ENCODE peak calls at places on chromosome X, in five cellular contexts. One of them, this sample, is unnamed.

GRCh38 chrX:108735680-108736508 is 469 bp downstream of the IRS4 start:
- DNase-seq in neural crest cell: no peak
- DNase-seq in fibroblast of mammary gland: no peak
- DNase-seq in GM23338: no peak
- DNase-seq in lower lobe of right lung: no peak
- DNase-seq in this sample: peak; percentile 69

GRCh38 chrX:23861215-23861896 is 46.4 kb downstream of the APOO start:
- DNase-seq in GM23338: no peak
- DNase-seq in lower lobe of right lung: no peak
- DNase-seq in fibroblast of mammary gland: no peak
- DNase-seq in neural crest cell: no peak
- DNase-seq in this sample: no peak

GRCh38 chrX:150192846-150193245 is 170.3 kb upstream of the MAMLD1 start:
- DNase-seq in GM23338: no peak
- DNase-seq in fibroblast of mammary gland: peak; percentile 63
- DNase-seq in lower lobe of right lung: no peak
- DNase-seq in neural crest cell: no peak
- DNase-seq in this sample: no peak

GRCh38 chrX:71609095-71609750 is 9.1 kb downstream of the CXCR3 start:
- DNase-seq in neural crest cell: no peak
- DNase-seq in lower lobe of right lung: no peak
- DNase-seq in fibroblast of mammary gland: no peak
- DNase-seq in GM23338: no peak
- DNase-seq in this sample: no peak

GRCh38 chrX:130060122-130061069 is 49.9 kb downstream of the ELF4 start:
- DNase-seq in fibroblast of mammary gland: peak; percentile 48
- DNase-seq in lower lobe of right lung: peak; percentile 86
- DNase-seq in GM23338: peak; percentile 64
- DNase-seq in neural crest cell: peak; percentile 87
- DNase-seq in this sample: no peak

GRCh38 chrX:147803948-147804347 is 107.8 kb upstream of the FMR1 start:
- DNase-seq in GM23338: peak; percentile 50
- DNase-seq in lower lobe of right lung: no peak
- DNase-seq in neural crest cell: no peak
- DNase-seq in fibroblast of mammary gland: peak; percentile 2
- DNase-seq in this sample: no peak

GRCh38 chrX:50211510-50211909 is 6.9 kb downstream of the CCNB3 start:
- DNase-seq in neural crest cell: no peak
- DNase-seq in GM23338: peak; percentile 66
- DNase-seq in fibroblast of mammary gland: peak; percentile 37
- DNase-seq in lower lobe of right lung: no peak
- DNase-seq in this sample: no peak

GRCh38 chrX:313546-313945 is 5.0 kb downstream of the GTPBP6 start:
- DNase-seq in GM23338: no peak
- DNase-seq in fibroblast of mammary gland: no peak
- DNase-seq in neural crest cell: no peak
- DNase-seq in lower lobe of right lung: peak; percentile 20
- DNase-seq in this sample: peak; percentile 52

GRCh38 chrX:149314031-149314430 is 191.1 kb downstream of the IDS start:
- DNase-seq in GM23338: no peak
- DNase-seq in neural crest cell: no peak
- DNase-seq in lower lobe of right lung: no peak
- DNase-seq in fibroblast of mammary gland: peak; percentile 59
- DNase-seq in this sample: no peak

GRCh38 chrX:53288173-53288572 is 6.8 kb upstream of the IQSEC2 start:
- DNase-seq in fibroblast of mammary gland: no peak
- DNase-seq in lower lobe of right lung: peak; percentile 53
- DNase-seq in GM23338: peak; percentile 71
- DNase-seq in neural crest cell: peak; percentile 42
- DNase-seq in this sample: no peak

GRCh38 chrX:36577006-36577405 is 431.2 kb upstream of the FAM47C start:
- DNase-seq in neural crest cell: no peak
- DNase-seq in GM23338: no peak
- DNase-seq in fibroblast of mammary gland: no peak
- DNase-seq in lower lobe of right lung: no peak
- DNase-seq in this sample: no peak

GRCh38 chrX:44400588-44400987 is 57.1 kb upstream of the EFHC2 start:
- DNase-seq in fibroblast of mammary gland: peak; percentile 96
- DNase-seq in neural crest cell: no peak
- DNase-seq in GM23338: no peak
- DNase-seq in lower lobe of right lung: peak; percentile 37
- DNase-seq in this sample: no peak

GRCh38 chrX:39909996-39910395 is 187.8 kb downstream of the BCOR start:
- DNase-seq in lower lobe of right lung: no peak
- DNase-seq in GM23338: no peak
- DNase-seq in fibroblast of mammary gland: no peak
- DNase-seq in neural crest cell: no peak
- DNase-seq in this sample: peak; percentile 52

GRCh38 chrX:130665214-130665613 is 237.8 kb downstream of the ENOX2 start:
- DNase-seq in GM23338: no peak
- DNase-seq in fibroblast of mammary gland: no peak
- DNase-seq in lower lobe of right lung: no peak
- DNase-seq in neural crest cell: no peak
- DNase-seq in this sample: no peak

GRCh38 chrX:150893936-150894335 is 4.5 kb downstream of the CD99L2 start:
- DNase-seq in fibroblast of mammary gland: no peak
- DNase-seq in neural crest cell: no peak
- DNase-seq in GM23338: no peak
- DNase-seq in lower lobe of right lung: no peak
- DNase-seq in this sample: no peak

GRCh38 chrX:110341189-110342035 is 17.2 kb upstream of the RTL9 start:
- DNase-seq in lower lobe of right lung: no peak
- DNase-seq in neural crest cell: no peak
- DNase-seq in GM23338: no peak
- DNase-seq in fibroblast of mammary gland: peak; percentile 94
- DNase-seq in this sample: no peak

GRCh38 chrX:101642086-101642485 is 17.6 kb downstream of the ARMCX2 start:
- DNase-seq in fibroblast of mammary gland: no peak
- DNase-seq in GM23338: no peak
- DNase-seq in lower lobe of right lung: no peak
- DNase-seq in neural crest cell: no peak
- DNase-seq in this sample: no peak

GRCh38 chrX:13489451-13489850 is 80.0 kb upstream of the EGFL6 start:
- DNase-seq in neural crest cell: no peak
- DNase-seq in lower lobe of right lung: peak; percentile 62
- DNase-seq in GM23338: no peak
- DNase-seq in fibroblast of mammary gland: peak; percentile 86
- DNase-seq in this sample: no peak

GRCh38 chrX:133151320-133151719 is 54.4 kb upstream of the USP26 start:
- DNase-seq in GM23338: no peak
- DNase-seq in fibroblast of mammary gland: no peak
- DNase-seq in lower lobe of right lung: no peak
- DNase-seq in neural crest cell: no peak
- DNase-seq in this sample: no peak

GRCh38 chrX:110853610-110854009 is 58.0 kb upstream of the CHRDL1 start:
- DNase-seq in fibroblast of mammary gland: peak; percentile 32
- DNase-seq in GM23338: peak; percentile 64
- DNase-seq in lower lobe of right lung: no peak
- DNase-seq in neural crest cell: peak; percentile 13
- DNase-seq in this sample: no peak

GRCh38 chrX:153521034-153521433 is 3.6 kb downstream of the ATP2B3 start:
- DNase-seq in fibroblast of mammary gland: peak; percentile 39
- DNase-seq in lower lobe of right lung: no peak
- DNase-seq in GM23338: no peak
- DNase-seq in neural crest cell: no peak
- DNase-seq in this sample: no peak

GRCh38 chrX:78387364-78387763 is 60.0 kb upstream of the CYSLTR1 start:
- DNase-seq in lower lobe of right lung: no peak
- DNase-seq in neural crest cell: no peak
- DNase-seq in fibroblast of mammary gland: no peak
- DNase-seq in GM23338: no peak
- DNase-seq in this sample: no peak

GRCh38 chrX:151830911-151831310 is 81.8 kb upstream of the MAGEA4 start:
- DNase-seq in GM23338: peak; percentile 28
- DNase-seq in lower lobe of right lung: peak; percentile 41
- DNase-seq in fibroblast of mammary gland: no peak
- DNase-seq in neural crest cell: no peak
- DNase-seq in this sample: no peak

DNA sequence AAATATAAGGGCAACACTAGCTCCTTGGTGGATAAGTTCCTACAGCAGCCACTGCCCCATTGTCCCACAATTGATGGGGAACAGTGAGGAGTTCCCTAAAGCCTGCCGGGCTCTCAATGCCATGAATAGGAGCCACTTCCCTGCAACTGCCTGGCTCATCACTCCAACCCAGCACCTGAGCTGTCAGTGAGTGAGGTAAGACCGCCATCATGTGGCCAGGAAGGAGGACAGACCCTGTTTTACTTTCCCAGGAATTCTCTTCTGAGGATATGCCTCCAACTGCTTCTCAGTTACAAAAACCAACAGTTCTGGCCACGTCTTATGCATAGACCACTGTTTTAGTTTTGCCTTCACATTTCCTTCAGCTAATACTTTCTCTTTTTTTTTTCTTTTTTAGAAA is 45.5 kb downstream of the SRPX start:
- DNase-seq in fibroblast of mammary gland: no peak
- DNase-seq in lower lobe of right lung: no peak
- DNase-seq in neural crest cell: peak; percentile 2
- DNase-seq in GM23338: peak; percentile 64
- DNase-seq in this sample: no peak
- TF ChIP-seq CTCF in fibroblast of mammary gland: peak; percentile 19
- TF ChIP-seq CTCF in lower lobe of right lung: peak; percentile 32
- TF ChIP-seq CTCF in neural crest cell: peak; percentile 71
- TF ChIP-seq CTCF in GM23338: peak; percentile 89
- TF ChIP-seq CTCF in this sample: peak; percentile 79

GRCh38 chrX:30489323-30489722 is 88.2 kb downstream of the TASL start:
- DNase-seq in lower lobe of right lung: no peak
- DNase-seq in fibroblast of mammary gland: peak; percentile 31
- DNase-seq in GM23338: peak; percentile 5
- DNase-seq in neural crest cell: no peak
- DNase-seq in this sample: no peak
- TF ChIP-seq CTCF in lower lobe of right lung: no peak
- TF ChIP-seq CTCF in fibroblast of mammary gland: no peak
- TF ChIP-seq CTCF in GM23338: peak; percentile 54
- TF ChIP-seq CTCF in neural crest cell: no peak
- TF ChIP-seq CTCF in this sample: peak; percentile 37

DNA sequence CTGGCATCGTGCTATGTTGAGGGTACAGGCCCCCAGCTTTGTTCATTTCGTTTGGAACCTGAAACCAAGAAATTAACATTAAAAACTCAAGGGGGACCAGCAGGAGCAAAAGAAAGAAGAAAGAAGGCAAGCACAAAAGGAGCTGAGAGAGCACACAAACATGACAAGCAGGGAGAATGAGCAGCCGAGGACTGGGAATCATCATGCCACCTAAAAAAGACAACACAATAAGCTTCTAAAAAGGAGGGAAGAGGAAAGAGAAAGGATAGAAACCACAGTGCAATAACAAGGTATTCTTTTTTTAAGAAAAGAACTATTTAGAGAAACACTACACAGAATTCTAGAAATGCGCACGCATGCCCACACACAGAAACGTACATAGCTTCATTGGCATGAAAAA is 103.2 kb upstream of the FAM9B start:
- DNase-seq in fibroblast of mammary gland: no peak
- DNase-seq in lower lobe of right lung: no peak
- DNase-seq in neural crest cell: no peak
- DNase-seq in GM23338: no peak
- DNase-seq in this sample: no peak
- TF ChIP-seq CTCF in fibroblast of mammary gland: no peak
- TF ChIP-seq CTCF in lower lobe of right lung: no peak
- TF ChIP-seq CTCF in neural crest cell: no peak
- TF ChIP-seq CTCF in GM23338: no peak
- TF ChIP-seq CTCF in this sample: no peak

GRCh38 chrX:47586043-47586787 is 4.0 kb downstream of the TIMP1 start:
- DNase-seq in GM23338: no peak
- DNase-seq in fibroblast of mammary gland: no peak
- DNase-seq in neural crest cell: no peak
- DNase-seq in lower lobe of right lung: no peak
- DNase-seq in this sample: no peak

GRCh38 chrX:47583240-47583861 is 1.1 kb downstream of the TIMP1 start:
- DNase-seq in lower lobe of right lung: no peak
- DNase-seq in GM23338: no peak
- DNase-seq in neural crest cell: no peak
- DNase-seq in fibroblast of mammary gland: no peak
- DNase-seq in this sample: no peak

GRCh38 chrX:47587091-47587891 is 5.1 kb downstream of the TIMP1 start:
- DNase-seq in neural crest cell: no peak
- DNase-seq in fibroblast of mammary gland: peak; percentile 56
- DNase-seq in GM23338: no peak
- DNase-seq in lower lobe of right lung: no peak
- DNase-seq in this sample: no peak

GRCh38 chrX:47585273-47585672 is 3.0 kb downstream of the TIMP1 start:
- DNase-seq in neural crest cell: no peak
- DNase-seq in fibroblast of mammary gland: no peak
- DNase-seq in lower lobe of right lung: no peak
- DNase-seq in GM23338: peak; percentile 54
- DNase-seq in this sample: no peak

GRCh38 chrX:47584714-47585113 is 2.5 kb downstream of the TIMP1 start:
- DNase-seq in lower lobe of right lung: no peak
- DNase-seq in fibroblast of mammary gland: peak; percentile 76
- DNase-seq in neural crest cell: no peak
- DNase-seq in GM23338: no peak
- DNase-seq in this sample: no peak
- TF ChIP-seq CTCF in lower lobe of right lung: no peak
- TF ChIP-seq CTCF in fibroblast of mammary gland: no peak
- TF ChIP-seq CTCF in neural crest cell: no peak
- TF ChIP-seq CTCF in GM23338: no peak
- TF ChIP-seq CTCF in this sample: no peak

DNA sequence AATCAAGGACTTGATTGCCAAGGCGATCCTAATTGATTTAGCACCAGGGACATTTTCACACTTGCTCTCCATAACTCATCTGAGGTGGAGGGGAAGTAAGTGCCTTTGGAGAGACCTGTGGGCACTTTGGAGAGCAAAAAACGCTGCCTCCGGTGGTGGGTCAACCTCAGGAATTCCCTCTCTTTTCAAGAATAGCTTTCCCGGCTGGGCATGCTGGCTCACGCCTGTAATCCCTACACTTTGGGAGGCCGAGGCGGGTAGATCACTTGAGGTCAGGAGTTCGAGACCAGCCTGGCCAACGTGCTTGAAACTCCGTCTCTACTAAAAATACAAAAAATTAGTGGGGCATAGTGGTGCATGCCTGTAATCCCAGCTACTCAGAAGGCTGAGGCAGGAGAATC is 49.2 kb downstream of the PRPS1 start:
- DNase-seq in GM23338: peak; percentile 28
- DNase-seq in neural crest cell: no peak
- DNase-seq in fibroblast of mammary gland: peak; percentile 57
- DNase-seq in lower lobe of right lung: no peak
- DNase-seq in this sample: no peak
- TF ChIP-seq CTCF in GM23338: peak; percentile 3
- TF ChIP-seq CTCF in neural crest cell: no peak
- TF ChIP-seq CTCF in fibroblast of mammary gland: no peak
- TF ChIP-seq CTCF in lower lobe of right lung: no peak
- TF ChIP-seq CTCF in this sample: no peak

GRCh38 chrX:18206657-18207056 is 14.0 kb downstream of the BEND2 start:
- DNase-seq in fibroblast of mammary gland: no peak
- DNase-seq in GM23338: no peak
- DNase-seq in neural crest cell: no peak
- DNase-seq in lower lobe of right lung: no peak
- DNase-seq in this sample: no peak

DNA sequence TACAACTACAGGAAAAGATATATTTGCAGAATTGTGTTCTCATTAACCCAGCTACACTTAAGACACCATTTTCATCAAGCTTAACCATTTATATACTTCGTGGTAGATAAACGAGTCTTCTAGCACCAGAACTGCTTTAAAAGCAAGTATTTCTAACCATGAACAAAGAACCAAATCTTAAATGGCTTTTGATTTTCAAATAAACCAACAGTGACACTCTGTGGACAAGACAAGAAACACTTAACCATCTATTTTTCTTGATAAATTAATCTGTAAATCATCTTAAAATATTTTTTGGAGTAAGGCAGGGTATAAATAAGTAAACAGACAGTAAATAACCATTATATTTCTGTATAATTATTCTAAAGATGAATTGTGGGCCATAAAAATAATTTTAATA is 10.2 kb downstream of the BEND2 start:
- DNase-seq in GM23338: peak; percentile 26
- DNase-seq in lower lobe of right lung: no peak
- DNase-seq in fibroblast of mammary gland: peak; percentile 25
- DNase-seq in neural crest cell: no peak
- DNase-seq in this sample: no peak
- TF ChIP-seq CTCF in GM23338: no peak
- TF ChIP-seq CTCF in lower lobe of right lung: no peak
- TF ChIP-seq CTCF in fibroblast of mammary gland: peak; percentile 18
- TF ChIP-seq CTCF in neural crest cell: peak; percentile 64
- TF ChIP-seq CTCF in this sample: peak; percentile 77

This sample was measured in chondrocyte.